ENCODE peak calls at places on chromosomes 1 and 21, in eight cellular contexts. L, O, C, I, E, B, H and J are unnamed samples. For H3K4me1, the result is how much of the 10 kb centered on the place peaks cover.

GRCh38 chr1:230752407-230752806 is 5.2 kb downstream of the CAPN9 start:
- DNase-seq in L (no peak), O (peak), C (no peak), I (no peak), E (no peak), B (no peak), H (peak), J (no peak)

GRCh38 chr1:9646037-9646436 is 5.5 kb upstream of the PIK3CD start:
- DNase-seq in L (no peak), O (no peak), C (no peak), I (no peak), E (no peak), B (no peak), H (no peak), J (no peak)

GRCh38 chr1:48572632-48573258 is 100.7 kb upstream of the SPATA6 start:
- DNase-seq in L (no peak), O (peak), C (peak), I (no peak), E (peak), B (no peak), H (peak), J (peak)

GRCh38 chr1:226719596-226720386 is 19.3 kb downstream of the ITPKB start:
- DNase-seq in L (no peak), O (no peak), C (no peak), I (no peak), E (no peak), B (no peak), H (no peak), J (no peak)

GRCh38 chr21:30227128-30227527 is 11.2 kb upstream of the CLDN8 start:
- DNase-seq in L (no peak), O (no peak), C (no peak), I (no peak), E (no peak), B (no peak), H (no peak), J (no peak)

GRCh38 chr1:6245086-6245868 is 1.3 kb downstream of the HES3 start:
- DNase-seq in L (peak), O (peak), C (peak), I (peak), E (no peak), B (peak), H (peak), J (peak)

GRCh38 chr1:2437617-2438016 is 25.3 kb upstream of the PEX10 start:
- DNase-seq in L (no peak), O (no peak), C (no peak), I (no peak), E (no peak), B (no peak), H (no peak), J (no peak)

GRCh38 chr1:107829083-107829771 is 135.8 kb downstream of the VAV3 start:
- DNase-seq in L (no peak), O (no peak), C (no peak), I (no peak), E (no peak), B (no peak), H (no peak), J (no peak)

DNA sequence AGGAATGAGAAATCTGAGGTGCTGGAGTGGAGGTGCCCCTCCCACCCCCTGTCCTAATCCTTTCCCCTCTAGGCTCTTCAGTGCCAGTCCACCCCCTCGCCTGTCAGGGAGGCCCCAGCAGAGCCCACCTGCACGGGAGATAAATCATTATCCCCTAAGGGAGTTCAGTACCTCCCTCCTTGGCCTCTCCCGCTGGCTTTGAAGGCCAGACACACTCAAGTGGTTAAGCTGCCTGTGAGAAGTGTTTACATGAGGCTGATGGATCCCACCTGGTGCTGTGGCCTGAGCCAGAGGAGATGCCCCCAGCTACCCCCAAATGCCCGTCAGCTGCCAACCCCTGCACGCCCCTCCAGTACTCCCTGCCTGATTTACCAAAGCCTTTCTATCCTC is 3.7 kb downstream of the RSPO1 start:
- DNase-seq in L (no peak), O (no peak), C (no peak), I (no peak), E (no peak), B (no peak), H (no peak), J (no peak)
- H3K4me1 ChIP-seq in L (under half), O (under half), C (under half), I (under half), E (under half), B (under half), H (under half), J (under half)

GRCh38 chr1:25876693-25877077 is 1.2 kb upstream of the PAQR7 start:
- DNase-seq in L (peak), O (no peak), C (no peak), I (no peak), E (no peak), B (no peak), H (no peak), J (no peak)
- H3K4me1 ChIP-seq in L (under half), O (under half), C (under half), I (under half), E (under half), B (under half), H (under half), J (under half)

GRCh38 chr1:167541610-167542009 is 12.0 kb downstream of the CREG1 start:
- DNase-seq in L (no peak), O (no peak), C (no peak), I (no peak), E (no peak), B (no peak), H (no peak), J (no peak)
- H3K4me1 ChIP-seq in L (under half), O (under half), C (under half), I (under half), E (under half), B (under half), H (under half), J (under half)

GRCh38 chr21:34807146-34807880 is 138.5 kb downstream of the CLIC6 start:
- DNase-seq in L (no peak), O (no peak), C (peak), I (peak), E (no peak), B (peak), H (peak), J (no peak)

GRCh38 chr21:34808569-34809204 is 139.9 kb downstream of the CLIC6 start:
- DNase-seq in L (no peak), O (no peak), C (peak), I (no peak), E (no peak), B (no peak), H (no peak), J (no peak)

GRCh38 chr21:34805157-34805556 is 136.4 kb downstream of the CLIC6 start:
- DNase-seq in L (no peak), O (no peak), C (no peak), I (no peak), E (no peak), B (no peak), H (no peak), J (no peak)

GRCh38 chr21:34807881-34808568 is 139.2 kb downstream of the CLIC6 start:
- DNase-seq in L (peak), O (no peak), C (peak), I (peak), E (no peak), B (peak), H (peak), J (no peak)

GRCh38 chr21:34806423-34806822 is 137.6 kb downstream of the CLIC6 start:
- DNase-seq in L (no peak), O (no peak), C (no peak), I (no peak), E (no peak), B (no peak), H (no peak), J (no peak)
- H3K4me1 ChIP-seq in L (under half), O (under half), C (half or more), I (under half), E (under half), B (under half), H (half or more), J (under half)

GRCh38 chr1:19424651-19425570 is 60.4 kb downstream of the CAPZB start:
- DNase-seq in L (no peak), O (no peak), C (no peak), I (no peak), E (no peak), B (no peak), H (no peak), J (no peak)

GRCh38 chr1:19429611-19430010 is 55.7 kb downstream of the CAPZB start:
- DNase-seq in L (peak), O (no peak), C (peak), I (no peak), E (no peak), B (no peak), H (no peak), J (no peak)

GRCh38 chr1:19426294-19427086 is 58.8 kb downstream of the CAPZB start:
- DNase-seq in L (peak), O (no peak), C (peak), I (no peak), E (no peak), B (no peak), H (no peak), J (no peak)

GRCh38 chr1:19425643-19426245 is 59.6 kb downstream of the CAPZB start:
- DNase-seq in L (no peak), O (no peak), C (no peak), I (no peak), E (no peak), B (no peak), H (no peak), J (peak)

GRCh38 chr1:19427087-19427781 is 58.1 kb downstream of the CAPZB start:
- DNase-seq in L (peak), O (no peak), C (peak), I (no peak), E (no peak), B (no peak), H (no peak), J (peak)
- H3K4me1 ChIP-seq in L (under half), O (under half), C (half or more), I (half or more), E (under half), B (half or more), H (under half), J (under half)

DNA sequence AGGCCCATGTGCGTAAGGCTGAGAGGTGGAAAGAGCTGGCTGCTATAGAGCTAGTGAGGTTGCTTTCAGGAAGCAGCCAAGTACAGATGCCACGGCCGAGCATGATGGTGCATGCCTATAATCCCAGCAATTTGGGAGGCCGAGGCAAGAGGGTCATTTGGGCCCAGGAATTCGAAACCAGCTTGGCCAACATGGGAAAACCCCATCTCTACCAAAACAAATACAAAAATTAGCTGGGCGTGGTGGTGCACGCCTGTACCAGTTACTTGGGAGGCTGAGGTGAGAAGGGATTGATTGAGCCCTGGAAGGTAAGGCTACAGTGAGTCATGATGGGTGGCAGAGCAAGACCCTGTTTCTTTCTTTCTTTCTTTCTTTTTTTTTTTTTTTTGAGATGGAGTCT is 2.7 kb downstream of the CCDC24 start:
- DNase-seq in L (no peak), O (no peak), C (no peak), I (no peak), E (no peak), B (no peak), H (no peak), J (no peak)
- H3K4me1 ChIP-seq in L (under half), O (under half), C (under half), I (under half), E (under half), B (under half), H (under half), J (under half)

DNA sequence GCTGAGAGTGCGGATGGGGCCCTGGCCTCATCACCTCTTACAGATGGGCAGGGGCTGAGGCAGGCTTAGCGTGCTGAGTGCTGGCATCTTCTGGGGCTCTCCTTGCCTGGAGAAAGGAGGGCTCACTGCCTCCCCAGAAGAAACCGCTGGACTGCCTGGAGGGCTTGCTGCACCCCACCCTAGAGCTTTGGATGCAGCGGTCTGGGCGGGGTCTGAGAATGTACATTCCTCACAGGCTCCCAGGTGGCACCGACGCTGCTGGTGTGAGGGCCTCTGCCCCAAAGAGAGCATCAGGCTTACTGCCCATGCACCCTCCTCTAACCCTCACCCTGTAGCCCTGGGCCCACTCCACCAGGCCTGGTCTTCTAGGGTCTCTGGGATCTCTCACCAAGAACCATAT is 51.1 kb downstream of the RAP1GAP start:
- DNase-seq in L (no peak), O (no peak), C (no peak), I (no peak), E (no peak), B (no peak), H (no peak), J (no peak)
- H3K4me1 ChIP-seq in L (under half), O (under half), C (under half), I (under half), E (under half), B (under half), H (under half), J (under half)

GRCh38 chr1:206469933-206470691 is at the start of gene IKBKE:
- DNase-seq in L (peak), O (peak), C (peak), I (peak), E (peak), B (peak), H (peak), J (peak)

GRCh38 chr1:206467915-206468314 is 2.4 kb upstream of the IKBKE start:
- DNase-seq in L (peak), O (peak), C (no peak), I (no peak), E (no peak), B (no peak), H (no peak), J (no peak)

GRCh38 chr1:206468571-206468970 is 1.7 kb upstream of the IKBKE start:
- DNase-seq in L (no peak), O (no peak), C (no peak), I (no peak), E (no peak), B (no peak), H (peak), J (no peak)

GRCh38 chr1:206470692-206471414 is 577 bp downstream of the IKBKE start:
- DNase-seq in L (peak), O (no peak), C (peak), I (peak), E (peak), B (peak), H (peak), J (peak)

GRCh38 chr1:206469411-206469932 is 804 bp upstream of the IKBKE start:
- DNase-seq in L (peak), O (no peak), C (no peak), I (peak), E (no peak), B (peak), H (peak), J (peak)
- H3K4me1 ChIP-seq in L (under half), O (under half), C (under half), I (half or more), E (under half), B (half or more), H (under half), J (under half)